ENCODE peak calls at places on chromosomes 11 and 22, in nine cellular contexts. J, C, W, P, Z, F, A, R and S are unnamed samples.

GRCh38 chr11:106216281-106216680 is 138.8 kb downstream of the AASDHPPT start:
- DNase-seq in C (no peak), R (no peak), A (no peak), Z (no peak), P (no peak), J (no peak), F (no peak), W (no peak), S (no peak)

GRCh38 chr11:118109231-118109630 is 22.5 kb upstream of the SMIM35 start:
- DNase-seq in F (no peak), A (no peak), P (no peak), J (no peak), C (no peak), Z (no peak), R (no peak), W (no peak), S (no peak)

GRCh38 chr11:78419327-78419726 is 1.7 kb upstream of the GAB2 start:
- DNase-seq in F (peak), Z (no peak), C (peak), R (no peak), P (no peak), A (no peak), J (peak), W (no peak), S (no peak)

GRCh38 chr22:46905834-46906233 is 143.4 kb downstream of the TBC1D22A start:
- DNase-seq in R (no peak), J (no peak), Z (no peak), C (no peak), F (no peak), W (no peak), P (no peak), A (peak), S (no peak)

GRCh38 chr11:129144256-129144655 is 47.9 kb downstream of the ARHGAP32 start:
- DNase-seq in F (no peak), C (no peak), A (no peak), Z (no peak), P (no peak), W (no peak), J (no peak), R (no peak), S (no peak)

GRCh38 chr11:41497974-41498373 is 38.5 kb upstream of the LRRC4C start:
- DNase-seq in A (no peak), F (no peak), J (no peak), P (no peak), R (no peak), Z (no peak), C (no peak), W (no peak), S (no peak)

GRCh38 chr11:130478204-130478701 is 29.8 kb downstream of the ADAMTS15 start:
- DNase-seq in A (peak), Z (no peak), W (peak), J (peak), R (no peak), P (no peak), F (peak), C (peak), S (no peak)

GRCh38 chr22:48953103-48953720 is 874.5 kb downstream of the BRD1 start:
- DNase-seq in R (no peak), W (no peak), J (no peak), P (no peak), Z (no peak), C (no peak), A (no peak), F (no peak), S (no peak)

GRCh38 chr11:117073539-117073938 is 24.7 kb downstream of the SIK3 start:
- DNase-seq in A (no peak), F (no peak), J (no peak), R (no peak), P (no peak), C (no peak), Z (no peak), W (no peak), S (no peak)

GRCh38 chr11:116787436-116787785 is 412 bp downstream of the ZPR1 start:
- DNase-seq in P (no peak), Z (no peak), J (no peak), C (no peak), W (no peak), F (no peak), A (no peak), R (no peak), S (no peak)